ENCODE peak calls at places on chromosomes 5 and 9, in ten cellular contexts. M is AG09309; W is dorsolateral prefrontal cortex; U is AG04450; F is CD8-positive, alpha-beta T cell; H is kidney epithelial cell; K is lower leg skin; B is uterus; V is fibroblast of lung; E is choroid plexus epithelial cell. I is an unnamed sample.

GRCh38 chr9:90526386-90526785 is 116.2 kb downstream of the DIRAS2 start:
- DNase-seq in W (no peak), K (no peak), M (no peak), U (no peak), F (no peak), H (no peak), B (no peak), V (no peak), E (no peak), I (no peak)

GRCh38 chr5:35876454-35876853 is 19.8 kb downstream of the IL7R start:
- DNase-seq in F (no peak), E (no peak), W (no peak), H (no peak), K (no peak), V (peak), U (no peak), M (no peak), B (no peak), I (no peak)

GRCh38 chr9:97556036-97556720 is 54.7 kb downstream of the TMOD1 start:
- DNase-seq in E (no peak), U (no peak), K (no peak), H (no peak), B (peak), M (no peak), W (no peak), V (no peak), F (no peak), I (no peak)

GRCh38 chr5:139133237-139133636 is 64.9 kb downstream of the SIL1 start:
- DNase-seq in V (no peak), U (no peak), K (no peak), W (no peak), E (no peak), H (no peak), B (no peak), M (no peak), F (no peak), I (no peak)

GRCh38 chr5:61274561-61274960 is 57.5 kb upstream of the ZSWIM6 start:
- DNase-seq in M (no peak), F (no peak), W (no peak), V (peak), K (no peak), U (no peak), H (no peak), E (peak), B (no peak), I (no peak)

GRCh38 chr9:93587284-93587650 is 10.9 kb downstream of the PHF2 start:
- DNase-seq in H (no peak), V (no peak), B (no peak), E (no peak), U (no peak), M (no peak), W (no peak), K (no peak), F (no peak), I (no peak)

GRCh38 chr9:109574061-109574882 is 76.2 kb upstream of the PTPN3 start:
- DNase-seq in H (peak), V (peak), E (peak), F (no peak), M (peak), K (no peak), B (peak), U (peak), W (no peak), I (peak)

GRCh38 chr5:108801301-108801700 is 53.6 kb downstream of the FER start:
- DNase-seq in B (no peak), U (no peak), W (no peak), H (no peak), M (no peak), V (peak), E (no peak), K (no peak), F (no peak), I (no peak)

GRCh38 chr5:108315829-108316228 is 66.1 kb downstream of the FBXL17 start:
- DNase-seq in E (no peak), W (no peak), V (peak), H (no peak), F (no peak), K (no peak), M (no peak), U (no peak), B (no peak), I (no peak)

GRCh38 chr9:89674667-89675402 is 70.0 kb downstream of the GADD45G start:
- DNase-seq in H (no peak), E (no peak), U (no peak), K (peak), W (no peak), M (no peak), V (peak), F (no peak), B (no peak), I (no peak)

GRCh38 chr9:3677541-3677940 is 151.7 kb upstream of the RFX3 start:
- DNase-seq in H (no peak), W (no peak), M (no peak), F (no peak), U (no peak), V (no peak), K (no peak), E (no peak), B (no peak), I (no peak)

GRCh38 chr9:128125575-128126354 is 1.8 kb downstream of the PTGES2 start:
- DNase-seq in H (no peak), K (no peak), M (no peak), V (no peak), W (no peak), B (no peak), U (no peak), E (peak), F (no peak), I (no peak)
- H3K4me3 ChIP-seq in H (no peak), K (no peak), M (peak), V (peak), W (no peak), B (no peak), U (peak), E (peak), F (no peak), I (no peak)

DNA sequence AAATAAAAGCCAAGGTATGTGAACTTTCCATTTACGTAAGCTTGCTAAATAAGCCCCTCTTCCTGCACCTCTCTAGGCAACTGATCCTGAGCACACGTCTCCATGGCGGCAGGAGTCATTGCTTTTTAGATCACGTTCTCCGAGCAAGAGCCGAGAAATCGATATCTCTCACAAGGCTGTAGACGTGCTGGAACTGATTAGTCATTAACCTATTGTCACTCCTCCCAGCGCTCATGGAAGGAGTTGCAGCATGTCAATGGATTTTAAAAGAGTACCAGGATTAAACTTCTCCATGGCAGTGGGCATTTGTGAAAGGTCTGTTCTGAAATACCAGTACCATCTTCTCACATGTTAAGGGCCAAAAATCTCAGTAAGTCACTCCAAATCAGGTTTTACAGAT is 4.7 kb upstream of the ADCY2 start:
- DNase-seq in F (no peak), U (no peak), K (no peak), E (no peak), B (no peak), V (peak), H (no peak), W (no peak), M (no peak), I (no peak)
- TF ChIP-seq CTCF in F (no peak), U (no peak), K (no peak), E (no peak), B (no peak), V (no peak), H (no peak), W (no peak), M (no peak), I (no peak)

GRCh38 chr9:126145887-126146253 is 180.8 kb upstream of the MVB12B start:
- DNase-seq in F (no peak), B (no peak), M (no peak), E (no peak), W (no peak), U (no peak), V (no peak), K (no peak), H (no peak), I (no peak)
- H3K4me3 ChIP-seq in F (no peak), B (no peak), M (no peak), E (no peak), W (no peak), U (no peak), V (no peak), K (no peak), H (no peak), I (no peak)

GRCh38 chr5:134142088-134142487 is 27.6 kb downstream of the TCF7 start:
- DNase-seq in H (no peak), V (no peak), K (peak), F (no peak), B (no peak), E (no peak), W (no peak), M (no peak), U (no peak), I (no peak)
- TF ChIP-seq CTCF in H (no peak), V (no peak), K (no peak), F (no peak), B (no peak), E (no peak), W (no peak), M (no peak), U (no peak), I (no peak)

GRCh38 chr5:42812620-42813019 is 928 bp upstream of the SELENOP start:
- DNase-seq in E (no peak), B (no peak), U (no peak), F (no peak), H (no peak), V (no peak), M (no peak), W (no peak), K (no peak), I (no peak)
- H3K4me3 ChIP-seq in E (no peak), B (peak), U (no peak), F (no peak), H (no peak), V (no peak), M (no peak), W (no peak), K (no peak), I (no peak)

GRCh38 chr9:108103294-108103693 is 613.7 kb upstream of the KLF4 start:
- DNase-seq in V (peak), E (no peak), W (no peak), H (no peak), F (no peak), B (no peak), M (no peak), K (no peak), U (no peak), I (peak)

GRCh38 chr9:108108802-108109448 is 619.4 kb upstream of the KLF4 start:
- DNase-seq in U (no peak), K (no peak), H (no peak), B (no peak), M (no peak), F (no peak), E (no peak), W (no peak), V (peak), I (no peak)

GRCh38 chr9:108108290-108108689 is 618.7 kb upstream of the KLF4 start:
- DNase-seq in W (no peak), V (no peak), B (no peak), U (no peak), M (no peak), H (no peak), F (no peak), E (no peak), K (no peak), I (no peak)

GRCh38 chr9:108104991-108105390 is 615.4 kb upstream of the KLF4 start:
- DNase-seq in B (no peak), U (no peak), V (no peak), E (no peak), W (no peak), M (no peak), F (no peak), K (no peak), H (no peak), I (no peak)

DNA sequence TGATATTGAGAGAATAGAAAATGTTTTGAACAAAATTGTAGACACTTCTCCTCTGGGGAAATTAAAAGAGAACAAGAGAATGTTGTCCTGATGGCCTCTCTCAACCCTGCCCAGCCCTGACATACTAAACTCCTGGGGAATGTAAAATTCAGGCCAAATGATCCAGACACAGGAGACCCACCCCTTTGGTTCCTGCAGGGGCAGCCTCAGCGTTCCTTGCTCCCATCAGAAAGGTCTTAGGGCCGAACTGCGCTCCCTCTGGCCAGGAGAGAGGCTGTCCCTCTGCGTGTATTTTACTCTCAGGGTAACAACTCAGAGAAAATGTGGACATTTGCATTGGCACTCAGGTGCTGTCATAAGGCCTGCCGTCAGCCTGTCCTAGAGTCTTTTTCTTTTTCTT is 616.3 kb upstream of the KLF4 start:
- DNase-seq in H (no peak), K (peak), F (no peak), V (no peak), B (no peak), M (no peak), W (no peak), E (no peak), U (no peak), I (no peak)
- TF ChIP-seq CTCF in H (no peak), K (no peak), F (no peak), V (no peak), B (no peak), M (no peak), W (no peak), E (no peak), U (no peak), I (no peak)

I was measured in retinal pigment epithelial cell.